ENCODE peak calls at places on chromosomes 1 and 21, in nine cellular contexts. X is hepatocyte; I is aorta; T is sigmoid colon; E is CD4-positive, CD25-positive, alpha-beta regulatory T cell; N is heart left ventricle; D is K562; R is mesenchymal stem cell; O is neural progenitor cell. A is an unnamed sample.

GRCh38 chr1:232554431-232554830 is 75.5 kb downstream of the SIPA1L2 start:
- DNase-seq in X (no peak), I (no peak), T (no peak), E (no peak), N (no peak), D (no peak), R (peak; percentile 83), O (no peak), A (no peak)

GRCh38 chr1:36384542-36385409 is 948 bp downstream of the STK40 start:
- DNase-seq in X (peak; percentile 87), I (peak; percentile 77), T (peak; percentile 82), E (peak; percentile 75), N (no peak), D (peak; percentile 61), R (peak; percentile 72), O (peak; percentile 69), A (peak; percentile 72)

GRCh38 chr1:17909634-17910033 is 154.5 kb downstream of the ACTL8 start:
- DNase-seq in X (no peak), I (no peak), T (no peak), E (no peak), N (no peak), D (no peak), R (no peak), O (peak; percentile 64), A (no peak)

GRCh38 chr1:154788886-154789285 is 81.2 kb downstream of the KCNN3 start:
- DNase-seq in X (no peak), I (no peak), T (peak; percentile 78), E (no peak), N (no peak), D (no peak), R (no peak), O (no peak), A (no peak)

GRCh38 chr1:23967871-23968270 is 8.2 kb downstream of the PNRC2 start:
- DNase-seq in X (no peak), I (no peak), T (no peak), E (no peak), N (no peak), D (no peak), R (no peak), O (no peak), A (no peak)

GRCh38 chr1:46401964-46402626 is 8.0 kb downstream of the FAAH start:
- DNase-seq in X (peak; percentile 89), I (peak; percentile 83), T (peak; percentile 92), E (no peak), N (no peak), D (peak; percentile 75), R (peak; percentile 69), O (peak; percentile 20), A (peak; percentile 68)

GRCh38 chr21:46618738-46619369 is 14.0 kb upstream of the S100B start:
- DNase-seq in X (no peak), I (no peak), T (no peak), E (no peak), N (no peak), D (no peak), R (no peak), O (no peak), A (no peak)

GRCh38 chr1:19081218-19081893 is 124.9 kb upstream of the IFFO2 start:
- DNase-seq in X (peak; percentile 50), I (peak; percentile 72), T (no peak), E (no peak), N (no peak), D (peak; percentile 82), R (peak; percentile 74), O (no peak), A (no peak)

GRCh38 chr1:84450916-84451315 is 28.1 kb upstream of the RPF1 start:
- DNase-seq in X (no peak), I (no peak), T (no peak), E (no peak), N (no peak), D (no peak), R (no peak), O (no peak), A (no peak)

GRCh38 chr21:44666401-44667320 is at the start of gene KRTAP12-2:
- DNase-seq in X (no peak), I (no peak), T (no peak), E (no peak), N (peak; percentile 59), D (no peak), R (no peak), O (no peak), A (no peak)

GRCh38 chr1:24201941-24202440 is 14.9 kb upstream of the IFNLR1 start:
- DNase-seq in X (peak; percentile 94), I (peak; percentile 86), T (peak; percentile 92), E (peak; percentile 57), N (peak; percentile 67), D (peak; percentile 63), R (peak; percentile 89), O (peak; percentile 85), A (peak; percentile 63)

GRCh38 chr1:4324621-4325020 is 329.8 kb upstream of the AJAP1 start:
- DNase-seq in X (no peak), I (no peak), T (no peak), E (no peak), N (no peak), D (no peak), R (no peak), O (no peak), A (no peak)

GRCh38 chr21:46425061-46425460 is 33.6 kb upstream of the DIP2A start:
- DNase-seq in X (no peak), I (no peak), T (no peak), E (no peak), N (peak; percentile 43), D (no peak), R (no peak), O (no peak), A (no peak)

GRCh38 chr1:36160949-36161485 is 5.1 kb downstream of the MAP7D1 start:
- DNase-seq in X (peak; percentile 46), I (peak; percentile 86), T (peak; percentile 87), E (peak; percentile 87), N (peak; percentile 85), D (peak; percentile 72), R (peak; percentile 71), O (peak; percentile 86), A (peak; percentile 78)

GRCh38 chr1:243713470-243714186 is 136.4 kb downstream of the AKT3 start:
- DNase-seq in X (no peak), I (no peak), T (no peak), E (no peak), N (no peak), D (no peak), R (peak; percentile 70), O (peak; percentile 67), A (peak; percentile 34)

GRCh38 chr21:34333150-34333739 is 30.6 kb upstream of the KCNE2 start:
- DNase-seq in X (no peak), I (no peak), T (no peak), E (no peak), N (no peak), D (no peak), R (no peak), O (no peak), A (no peak)

DNA sequence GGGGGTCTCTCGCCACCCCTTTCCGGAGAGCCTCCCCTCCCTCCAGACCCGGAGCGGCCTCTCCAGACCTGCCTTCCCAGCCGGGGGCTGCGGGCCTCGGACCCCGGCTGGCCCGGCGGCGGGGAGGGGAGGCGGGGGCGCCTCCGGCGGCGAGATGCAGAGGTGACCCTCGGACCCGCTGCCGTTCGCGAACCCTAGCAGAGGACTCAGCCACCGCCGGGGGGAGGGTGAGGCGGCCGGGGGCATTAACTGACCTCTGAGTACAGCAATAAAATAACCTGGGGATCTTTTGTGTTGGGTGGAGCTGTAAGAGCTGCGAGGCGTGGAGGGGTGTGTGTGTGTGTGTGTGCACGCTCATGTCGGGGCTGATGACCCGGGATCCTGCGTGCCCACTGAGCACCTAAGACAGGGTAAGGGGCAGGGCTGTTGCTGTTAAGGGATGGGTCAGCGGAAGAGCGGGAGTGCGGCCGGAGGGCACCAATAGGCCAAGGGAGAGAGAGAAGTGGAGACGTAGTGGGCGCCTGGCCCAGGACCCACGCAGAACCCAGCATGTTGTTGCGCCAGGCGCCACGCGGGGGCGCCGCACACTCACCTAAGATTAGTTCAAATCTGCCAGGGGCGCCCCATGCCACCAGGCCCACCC is 6.3 kb downstream of the HAPLN2 start:
- DNase-seq in X (peak; percentile 73), I (peak; percentile 65), T (peak; percentile 73), E (peak; percentile 58), N (peak; percentile 81), D (peak; percentile 51), R (peak; percentile 56), O (peak; percentile 79), A (peak; percentile 57)
- H3K4me3 ChIP-seq in X (no peak overlapping the region), I (no peak overlapping the region), T (peak overlapping the region; percentile 25), E (no peak overlapping the region), N (peak overlapping the region; percentile 50), D (peak overlapping the region; percentile 52), R (peak overlapping the region; percentile 41), O (peak overlapping the region; percentile 43), A (peak overlapping the region; percentile 31)

DNA sequence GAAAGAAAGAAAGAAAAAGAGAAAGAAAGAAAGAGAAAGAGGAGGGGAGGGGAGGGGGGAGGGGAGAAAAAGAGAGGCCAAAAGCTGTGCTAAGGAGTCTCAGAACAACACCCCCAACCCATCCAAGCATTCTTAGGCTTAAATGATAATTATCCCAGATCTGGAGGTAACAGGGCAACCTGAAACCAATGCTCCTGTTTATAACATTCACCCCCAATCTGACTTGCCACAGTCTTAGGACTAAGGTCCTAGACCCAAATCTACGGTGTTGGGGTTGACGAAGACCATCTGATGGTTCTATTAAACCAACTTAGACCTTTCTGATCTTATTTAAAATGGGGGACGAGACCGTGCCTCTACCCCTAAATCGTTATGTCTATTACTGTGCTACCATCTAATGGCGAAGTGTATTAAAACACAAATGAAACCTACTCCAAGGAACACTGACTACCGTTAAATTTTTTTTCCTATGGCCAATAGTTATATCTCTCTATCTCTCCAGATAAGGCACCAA is 119.3 kb upstream of the CDC42BPA start:
- DNase-seq in X (peak; percentile 52), I (no peak), T (no peak), E (no peak), N (no peak), D (peak; percentile 83), R (peak; percentile 71), O (peak; percentile 40), A (no peak)
- H3K4me3 ChIP-seq in X (no peak overlapping the region), I (no peak overlapping the region), T (peak overlapping the region; percentile 41), E (no peak overlapping the region), N (peak overlapping the region; percentile 54), D (peak overlapping the region; percentile 9), R (peak overlapping the region; percentile 63), O (no peak overlapping the region), A (peak overlapping the region; percentile 30)

GRCh38 chr1:7752512-7753417 is 18.3 kb upstream of the VAMP3 start:
- DNase-seq in X (peak; percentile 85), I (peak; percentile 56), T (peak; percentile 77), E (peak; percentile 51), N (no peak), D (peak; percentile 34), R (peak; percentile 77), O (peak; percentile 90), A (peak; percentile 69)
- H3K4me3 ChIP-seq in X (peak overlapping the region; percentile 2), I (peak overlapping the region; percentile 64), T (peak overlapping the region; percentile 36), E (peak overlapping the region; percentile 52), N (peak overlapping the region; percentile 33), D (no peak overlapping the region), R (peak overlapping the region; percentile 77), O (peak overlapping the region; percentile 39), A (peak overlapping the region; percentile 19)

GRCh38 chr1:168342572-168343280 is 62.0 kb downstream of the TBX19 start:
- DNase-seq in X (peak; percentile 92), I (peak; percentile 92), T (peak; percentile 97), E (peak; percentile 94), N (peak; percentile 90), D (peak; percentile 76), R (peak; percentile 83), O (peak; percentile 87), A (peak; percentile 91)
- H3K4me3 ChIP-seq in X (no peak overlapping the region), I (no peak overlapping the region), T (peak overlapping the region; percentile 2), E (peak overlapping the region; percentile 52), N (peak overlapping the region; percentile 38), D (no peak overlapping the region), R (peak overlapping the region; percentile 68), O (no peak overlapping the region), A (no peak overlapping the region)

GRCh38 chr1:237270338-237270737 is 228.4 kb downstream of the RYR2 start:
- DNase-seq in X (no peak), I (no peak), T (no peak), E (no peak), N (no peak), D (no peak), R (no peak), O (no peak), A (no peak)
- H3K4me3 ChIP-seq in X (no peak overlapping the region), I (no peak overlapping the region), T (no peak overlapping the region), E (no peak overlapping the region), N (no peak overlapping the region), D (no peak overlapping the region), R (no peak overlapping the region), O (no peak overlapping the region), A (no peak overlapping the region)

A was measured in ovary.